ENCODE peak calls at places on chromosomes 6 and 20, in nine cellular contexts. One of them, this sample, is unnamed.

GRCh38 chr20:44805991-44806729 is 4.2 kb downstream of the RIMS4 start:
- DNase-seq in choroid plexus epithelial cell: peak; percentile 40
- DNase-seq in cardiac fibroblast: peak; percentile 12
- DNase-seq in fibroblast of the aortic adventitia: peak; percentile 94
- DNase-seq in WERI-Rb-1: peak; percentile 48
- DNase-seq in stomach: no peak
- DNase-seq in right lobe of liver: no peak
- DNase-seq in AG04450: no peak
- DNase-seq in tibial artery: peak; percentile 86
- DNase-seq in this sample: peak; percentile 87

GRCh38 chr6:87791029-87791428 is 89.0 kb upstream of the AKIRIN2 start:
- DNase-seq in choroid plexus epithelial cell: peak; percentile 13
- DNase-seq in cardiac fibroblast: no peak
- DNase-seq in fibroblast of the aortic adventitia: no peak
- DNase-seq in WERI-Rb-1: no peak
- DNase-seq in stomach: no peak
- DNase-seq in right lobe of liver: no peak
- DNase-seq in AG04450: no peak
- DNase-seq in tibial artery: no peak
- DNase-seq in this sample: no peak

GRCh38 chr6:131062245-131063027 is 609 bp downstream of the EPB41L2 start:
- DNase-seq in choroid plexus epithelial cell: no peak
- DNase-seq in cardiac fibroblast: peak; percentile 29
- DNase-seq in fibroblast of the aortic adventitia: peak; percentile 20
- DNase-seq in WERI-Rb-1: peak; percentile 19
- DNase-seq in stomach: peak; percentile 28
- DNase-seq in right lobe of liver: peak; percentile 47
- DNase-seq in AG04450: no peak
- DNase-seq in tibial artery: peak; percentile 69
- DNase-seq in this sample: peak; percentile 70

GRCh38 chr6:151422981-151423380 is 28.9 kb downstream of the RMND1 start:
- DNase-seq in choroid plexus epithelial cell: peak; percentile 33
- DNase-seq in cardiac fibroblast: no peak
- DNase-seq in fibroblast of the aortic adventitia: peak; percentile 45
- DNase-seq in WERI-Rb-1: no peak
- DNase-seq in stomach: no peak
- DNase-seq in right lobe of liver: no peak
- DNase-seq in AG04450: no peak
- DNase-seq in tibial artery: no peak
- DNase-seq in this sample: no peak

GRCh38 chr6:14673201-14673600 is 555.6 kb downstream of the CD83 start:
- DNase-seq in choroid plexus epithelial cell: peak; percentile 16
- DNase-seq in cardiac fibroblast: peak; percentile 56
- DNase-seq in fibroblast of the aortic adventitia: no peak
- DNase-seq in WERI-Rb-1: no peak
- DNase-seq in stomach: no peak
- DNase-seq in right lobe of liver: no peak
- DNase-seq in AG04450: no peak
- DNase-seq in tibial artery: no peak
- DNase-seq in this sample: no peak

GRCh38 chr6:71349395-71349794 is 60.8 kb downstream of the OGFRL1 start:
- DNase-seq in choroid plexus epithelial cell: peak; percentile 67
- DNase-seq in cardiac fibroblast: peak; percentile 74
- DNase-seq in fibroblast of the aortic adventitia: peak; percentile 76
- DNase-seq in WERI-Rb-1: no peak
- DNase-seq in stomach: no peak
- DNase-seq in right lobe of liver: no peak
- DNase-seq in AG04450: no peak
- DNase-seq in tibial artery: no peak
- DNase-seq in this sample: no peak

GRCh38 chr20:10658051-10658823 is 15.6 kb downstream of the JAG1 start:
- DNase-seq in choroid plexus epithelial cell: no peak
- DNase-seq in cardiac fibroblast: no peak
- DNase-seq in fibroblast of the aortic adventitia: no peak
- DNase-seq in WERI-Rb-1: no peak
- DNase-seq in stomach: no peak
- DNase-seq in right lobe of liver: no peak
- DNase-seq in AG04450: no peak
- DNase-seq in tibial artery: peak; percentile 73
- DNase-seq in this sample: no peak

GRCh38 chr6:39296745-39297640 is 17.2 kb downstream of the KCNK17 start:
- DNase-seq in choroid plexus epithelial cell: peak; percentile 6
- DNase-seq in cardiac fibroblast: no peak
- DNase-seq in fibroblast of the aortic adventitia: peak; percentile 66
- DNase-seq in WERI-Rb-1: no peak
- DNase-seq in stomach: no peak
- DNase-seq in right lobe of liver: peak; percentile 83
- DNase-seq in AG04450: no peak
- DNase-seq in tibial artery: peak; percentile 86
- DNase-seq in this sample: peak; percentile 42

GRCh38 chr6:132234356-132234755 is 166.9 kb downstream of the MOXD1 start:
- DNase-seq in choroid plexus epithelial cell: no peak
- DNase-seq in cardiac fibroblast: no peak
- DNase-seq in fibroblast of the aortic adventitia: no peak
- DNase-seq in WERI-Rb-1: no peak
- DNase-seq in stomach: no peak
- DNase-seq in right lobe of liver: no peak
- DNase-seq in AG04450: no peak
- DNase-seq in tibial artery: no peak
- DNase-seq in this sample: no peak

GRCh38 chr20:25226433-25227316 is 21.2 kb upstream of the PYGB start:
- DNase-seq in choroid plexus epithelial cell: no peak
- DNase-seq in cardiac fibroblast: no peak
- DNase-seq in fibroblast of the aortic adventitia: no peak
- DNase-seq in WERI-Rb-1: peak; percentile 42
- DNase-seq in stomach: no peak
- DNase-seq in right lobe of liver: peak; percentile 68
- DNase-seq in AG04450: no peak
- DNase-seq in tibial artery: peak; percentile 82
- DNase-seq in this sample: no peak

GRCh38 chr6:53896237-53896636 is 101.4 kb downstream of the LRRC1 start:
- DNase-seq in choroid plexus epithelial cell: peak; percentile 75
- DNase-seq in cardiac fibroblast: peak; percentile 52
- DNase-seq in fibroblast of the aortic adventitia: peak; percentile 31
- DNase-seq in WERI-Rb-1: no peak
- DNase-seq in stomach: no peak
- DNase-seq in right lobe of liver: no peak
- DNase-seq in AG04450: no peak
- DNase-seq in tibial artery: no peak
- DNase-seq in this sample: no peak

GRCh38 chr20:33656783-33657703 is 5.1 kb upstream of the C20orf144 start:
- DNase-seq in choroid plexus epithelial cell: no peak
- DNase-seq in cardiac fibroblast: no peak
- DNase-seq in fibroblast of the aortic adventitia: no peak
- DNase-seq in WERI-Rb-1: no peak
- DNase-seq in stomach: no peak
- DNase-seq in right lobe of liver: no peak
- DNase-seq in AG04450: no peak
- DNase-seq in tibial artery: no peak
- DNase-seq in this sample: peak; percentile 18

GRCh38 chr6:47352169-47352568 is 42.5 kb upstream of the TNFRSF21 start:
- DNase-seq in choroid plexus epithelial cell: peak; percentile 16
- DNase-seq in cardiac fibroblast: peak; percentile 9
- DNase-seq in fibroblast of the aortic adventitia: no peak
- DNase-seq in WERI-Rb-1: peak; percentile 45
- DNase-seq in stomach: no peak
- DNase-seq in right lobe of liver: no peak
- DNase-seq in AG04450: no peak
- DNase-seq in tibial artery: no peak
- DNase-seq in this sample: no peak
- TF ChIP-seq CTCF in choroid plexus epithelial cell: peak; percentile 45
- TF ChIP-seq CTCF in cardiac fibroblast: no peak
- TF ChIP-seq CTCF in fibroblast of the aortic adventitia: peak; percentile 20
- TF ChIP-seq CTCF in WERI-Rb-1: peak; percentile 27
- TF ChIP-seq CTCF in stomach: no peak
- TF ChIP-seq CTCF in right lobe of liver: no peak
- TF ChIP-seq CTCF in AG04450: peak; percentile 40
- TF ChIP-seq CTCF in tibial artery: no peak
- TF ChIP-seq CTCF in this sample: no peak

GRCh38 chr6:7974932-7975763 is 64.6 kb upstream of the TXNDC5 start:
- DNase-seq in choroid plexus epithelial cell: peak; percentile 90
- DNase-seq in cardiac fibroblast: peak; percentile 94
- DNase-seq in fibroblast of the aortic adventitia: peak; percentile 100
- DNase-seq in WERI-Rb-1: no peak
- DNase-seq in stomach: peak; percentile 73
- DNase-seq in right lobe of liver: peak; percentile 85
- DNase-seq in AG04450: peak; percentile 42
- DNase-seq in tibial artery: peak; percentile 85
- DNase-seq in this sample: peak; percentile 89
- TF ChIP-seq CTCF in choroid plexus epithelial cell: no peak
- TF ChIP-seq CTCF in cardiac fibroblast: no peak
- TF ChIP-seq CTCF in fibroblast of the aortic adventitia: no peak
- TF ChIP-seq CTCF in WERI-Rb-1: no peak
- TF ChIP-seq CTCF in stomach: no peak
- TF ChIP-seq CTCF in right lobe of liver: no peak
- TF ChIP-seq CTCF in AG04450: no peak
- TF ChIP-seq CTCF in tibial artery: no peak
- TF ChIP-seq CTCF in this sample: no peak

GRCh38 chr6:113291751-113292445 is 565.2 kb upstream of the MARCKS start:
- DNase-seq in choroid plexus epithelial cell: peak; percentile 44
- DNase-seq in cardiac fibroblast: no peak
- DNase-seq in fibroblast of the aortic adventitia: peak; percentile 49
- DNase-seq in WERI-Rb-1: no peak
- DNase-seq in stomach: no peak
- DNase-seq in right lobe of liver: no peak
- DNase-seq in AG04450: peak; percentile 16
- DNase-seq in tibial artery: no peak
- DNase-seq in this sample: no peak

GRCh38 chr6:113290684-113291083 is 566.5 kb upstream of the MARCKS start:
- DNase-seq in choroid plexus epithelial cell: no peak
- DNase-seq in cardiac fibroblast: no peak
- DNase-seq in fibroblast of the aortic adventitia: no peak
- DNase-seq in WERI-Rb-1: no peak
- DNase-seq in stomach: no peak
- DNase-seq in right lobe of liver: no peak
- DNase-seq in AG04450: no peak
- DNase-seq in tibial artery: no peak
- DNase-seq in this sample: no peak

GRCh38 chr6:113287396-113287795 is 569.7 kb upstream of the MARCKS start:
- DNase-seq in choroid plexus epithelial cell: no peak
- DNase-seq in cardiac fibroblast: no peak
- DNase-seq in fibroblast of the aortic adventitia: no peak
- DNase-seq in WERI-Rb-1: no peak
- DNase-seq in stomach: no peak
- DNase-seq in right lobe of liver: no peak
- DNase-seq in AG04450: no peak
- DNase-seq in tibial artery: no peak
- DNase-seq in this sample: no peak

GRCh38 chr6:113293106-113293505 is 564.0 kb upstream of the MARCKS start:
- DNase-seq in choroid plexus epithelial cell: no peak
- DNase-seq in cardiac fibroblast: no peak
- DNase-seq in fibroblast of the aortic adventitia: no peak
- DNase-seq in WERI-Rb-1: no peak
- DNase-seq in stomach: no peak
- DNase-seq in right lobe of liver: no peak
- DNase-seq in AG04450: no peak
- DNase-seq in tibial artery: no peak
- DNase-seq in this sample: no peak

DNA sequence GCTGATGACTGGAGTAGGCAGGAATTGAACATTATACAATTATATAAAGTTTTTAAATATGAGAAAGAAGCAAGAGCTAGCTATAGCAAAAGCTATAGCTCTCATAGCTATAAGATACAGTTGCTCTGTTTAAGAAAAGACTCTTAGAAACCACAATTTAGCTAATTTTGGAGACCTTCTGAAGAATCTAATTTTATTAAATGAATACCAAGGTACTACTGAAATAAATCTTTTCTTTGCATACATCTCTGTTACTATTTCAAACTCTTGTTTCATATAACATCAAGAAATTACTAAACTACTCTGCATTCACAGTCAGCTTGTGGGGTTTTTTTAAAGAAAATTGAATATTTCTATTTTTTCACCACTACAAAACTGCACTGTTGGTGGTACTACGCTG is 568.7 kb upstream of the MARCKS start:
- DNase-seq in choroid plexus epithelial cell: no peak
- DNase-seq in cardiac fibroblast: no peak
- DNase-seq in fibroblast of the aortic adventitia: no peak
- DNase-seq in WERI-Rb-1: no peak
- DNase-seq in stomach: no peak
- DNase-seq in right lobe of liver: no peak
- DNase-seq in AG04450: no peak
- DNase-seq in tibial artery: no peak
- DNase-seq in this sample: no peak
- TF ChIP-seq CTCF in choroid plexus epithelial cell: no peak
- TF ChIP-seq CTCF in cardiac fibroblast: no peak
- TF ChIP-seq CTCF in fibroblast of the aortic adventitia: no peak
- TF ChIP-seq CTCF in WERI-Rb-1: no peak
- TF ChIP-seq CTCF in stomach: no peak
- TF ChIP-seq CTCF in right lobe of liver: no peak
- TF ChIP-seq CTCF in AG04450: no peak
- TF ChIP-seq CTCF in tibial artery: no peak
- TF ChIP-seq CTCF in this sample: no peak

GRCh38 chr6:156660389-156660788 is 116.8 kb upstream of the ARID1B start:
- DNase-seq in choroid plexus epithelial cell: no peak
- DNase-seq in cardiac fibroblast: no peak
- DNase-seq in fibroblast of the aortic adventitia: peak; percentile 22
- DNase-seq in WERI-Rb-1: no peak
- DNase-seq in stomach: no peak
- DNase-seq in right lobe of liver: no peak
- DNase-seq in AG04450: no peak
- DNase-seq in tibial artery: no peak
- DNase-seq in this sample: no peak

GRCh38 chr6:156659317-156660198 is 117.6 kb upstream of the ARID1B start:
- DNase-seq in choroid plexus epithelial cell: no peak
- DNase-seq in cardiac fibroblast: no peak
- DNase-seq in fibroblast of the aortic adventitia: no peak
- DNase-seq in WERI-Rb-1: no peak
- DNase-seq in stomach: no peak
- DNase-seq in right lobe of liver: no peak
- DNase-seq in AG04450: no peak
- DNase-seq in tibial artery: no peak
- DNase-seq in this sample: no peak

GRCh38 chr6:156658186-156658585 is 119.0 kb upstream of the ARID1B start:
- DNase-seq in choroid plexus epithelial cell: peak; percentile 94
- DNase-seq in cardiac fibroblast: peak; percentile 72
- DNase-seq in fibroblast of the aortic adventitia: peak; percentile 94
- DNase-seq in WERI-Rb-1: no peak
- DNase-seq in stomach: no peak
- DNase-seq in right lobe of liver: no peak
- DNase-seq in AG04450: peak; percentile 45
- DNase-seq in tibial artery: no peak
- DNase-seq in this sample: peak; percentile 60

GRCh38 chr6:156658596-156659316 is 118.4 kb upstream of the ARID1B start:
- DNase-seq in choroid plexus epithelial cell: no peak
- DNase-seq in cardiac fibroblast: no peak
- DNase-seq in fibroblast of the aortic adventitia: peak; percentile 25
- DNase-seq in WERI-Rb-1: no peak
- DNase-seq in stomach: no peak
- DNase-seq in right lobe of liver: no peak
- DNase-seq in AG04450: no peak
- DNase-seq in tibial artery: no peak
- DNase-seq in this sample: no peak

DNA sequence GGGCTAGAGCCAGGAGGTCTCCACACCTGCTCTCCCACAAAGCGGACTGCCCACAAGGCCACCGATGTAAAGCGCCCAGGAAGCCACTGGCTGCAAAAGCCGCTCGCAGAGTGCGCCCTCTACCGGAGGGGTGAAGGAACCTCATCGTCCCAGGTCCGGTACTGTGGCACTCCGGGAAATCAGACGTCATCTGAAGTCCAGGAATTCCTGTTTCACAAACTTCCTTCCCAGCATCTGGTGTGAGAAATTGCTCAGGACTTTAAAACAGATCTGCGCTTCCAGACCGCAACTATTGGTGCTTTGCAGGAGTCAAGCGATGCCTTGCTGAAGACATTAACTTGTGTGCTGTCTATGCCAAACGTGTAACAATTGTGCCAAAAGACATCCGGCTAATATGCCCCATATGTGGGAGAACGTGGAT is 115.1 kb upstream of the ARID1B start:
- DNase-seq in choroid plexus epithelial cell: no peak
- DNase-seq in cardiac fibroblast: no peak
- DNase-seq in fibroblast of the aortic adventitia: peak; percentile 94
- DNase-seq in WERI-Rb-1: peak; percentile 75
- DNase-seq in stomach: no peak
- DNase-seq in right lobe of liver: no peak
- DNase-seq in AG04450: no peak
- DNase-seq in tibial artery: no peak
- DNase-seq in this sample: no peak
- TF ChIP-seq CTCF in choroid plexus epithelial cell: peak; percentile 35
- TF ChIP-seq CTCF in cardiac fibroblast: peak; percentile 20
- TF ChIP-seq CTCF in fibroblast of the aortic adventitia: peak; percentile 80
- TF ChIP-seq CTCF in WERI-Rb-1: peak; percentile 82
- TF ChIP-seq CTCF in stomach: peak; percentile 8
- TF ChIP-seq CTCF in right lobe of liver: peak; percentile 42
- TF ChIP-seq CTCF in AG04450: no peak
- TF ChIP-seq CTCF in tibial artery: no peak
- TF ChIP-seq CTCF in this sample: no peak